ENCODE peak calls at places on chromosome X, in four cellular contexts. O is upper lobe of left lung; T is CD8-positive, alpha-beta memory T cell; E is Peyer's patch. Y is an unnamed sample.

GRCh38 chrX:2829066-2829430 is 318 bp downstream of the GYG2 start:
- DNase-seq in T (no peak), O (no peak), E (no peak), Y (no peak)

GRCh38 chrX:50677789-50678188 is 136.2 kb downstream of the SHROOM4 start:
- DNase-seq in T (no peak), E (no peak), O (no peak), Y (no peak)

GRCh38 chrX:151019837-151020236 is 36.7 kb downstream of the HMGB3 start:
- DNase-seq in O (no peak), E (no peak), T (no peak), Y (no peak)

GRCh38 chrX:78024349-78025108 is 55.1 kb upstream of the PGAM4 start:
- DNase-seq in O (peak; percentile 72), E (peak; percentile 56), T (peak; percentile 47), Y (no peak)

GRCh38 chrX:51024106-51024696 is 113.7 kb downstream of the BMP15 start:
- DNase-seq in E (no peak), T (no peak), O (no peak), Y (no peak)

GRCh38 chrX:136034622-136035021 is 49.4 kb downstream of the SLC9A6 start:
- DNase-seq in T (no peak), O (no peak), E (no peak), Y (no peak)

GRCh38 chrX:51440365-51440764 is 56.0 kb downstream of the NUDT11 start:
- DNase-seq in T (no peak), E (no peak), O (no peak), Y (no peak)

GRCh38 chrX:155888139-155888538 is 7.0 kb downstream of the VAMP7 start:
- DNase-seq in E (no peak), O (no peak), T (no peak), Y (no peak)

GRCh38 chrX:130097507-130098201 is 12.6 kb downstream of the ELF4 start:
- DNase-seq in T (peak; percentile 50), E (peak; percentile 82), O (peak; percentile 57), Y (no peak)

GRCh38 chrX:71623105-71623450 is 4.8 kb upstream of the CXCR3 start:
- DNase-seq in T (no peak), O (no peak), E (no peak), Y (no peak)

GRCh38 chrX:103584606-103585005 is 709 bp upstream of the TCEAL4 start:
- DNase-seq in E (no peak), O (no peak), T (no peak), Y (no peak)

GRCh38 chrX:70434352-70434866 is 10.2 kb upstream of the DLG3 start:
- DNase-seq in O (peak; percentile 88), T (no peak), E (peak; percentile 91), Y (peak; percentile 89)

GRCh38 chrX:47583240-47583861 is 1.1 kb downstream of the TIMP1 start:
- DNase-seq in E (no peak), O (no peak), T (no peak), Y (no peak)
- H3K4me3 ChIP-seq in E (peak overlapping the region; percentile 51), O (no peak overlapping the region), T (no peak overlapping the region), Y (peak overlapping the region; percentile 83)

DNA sequence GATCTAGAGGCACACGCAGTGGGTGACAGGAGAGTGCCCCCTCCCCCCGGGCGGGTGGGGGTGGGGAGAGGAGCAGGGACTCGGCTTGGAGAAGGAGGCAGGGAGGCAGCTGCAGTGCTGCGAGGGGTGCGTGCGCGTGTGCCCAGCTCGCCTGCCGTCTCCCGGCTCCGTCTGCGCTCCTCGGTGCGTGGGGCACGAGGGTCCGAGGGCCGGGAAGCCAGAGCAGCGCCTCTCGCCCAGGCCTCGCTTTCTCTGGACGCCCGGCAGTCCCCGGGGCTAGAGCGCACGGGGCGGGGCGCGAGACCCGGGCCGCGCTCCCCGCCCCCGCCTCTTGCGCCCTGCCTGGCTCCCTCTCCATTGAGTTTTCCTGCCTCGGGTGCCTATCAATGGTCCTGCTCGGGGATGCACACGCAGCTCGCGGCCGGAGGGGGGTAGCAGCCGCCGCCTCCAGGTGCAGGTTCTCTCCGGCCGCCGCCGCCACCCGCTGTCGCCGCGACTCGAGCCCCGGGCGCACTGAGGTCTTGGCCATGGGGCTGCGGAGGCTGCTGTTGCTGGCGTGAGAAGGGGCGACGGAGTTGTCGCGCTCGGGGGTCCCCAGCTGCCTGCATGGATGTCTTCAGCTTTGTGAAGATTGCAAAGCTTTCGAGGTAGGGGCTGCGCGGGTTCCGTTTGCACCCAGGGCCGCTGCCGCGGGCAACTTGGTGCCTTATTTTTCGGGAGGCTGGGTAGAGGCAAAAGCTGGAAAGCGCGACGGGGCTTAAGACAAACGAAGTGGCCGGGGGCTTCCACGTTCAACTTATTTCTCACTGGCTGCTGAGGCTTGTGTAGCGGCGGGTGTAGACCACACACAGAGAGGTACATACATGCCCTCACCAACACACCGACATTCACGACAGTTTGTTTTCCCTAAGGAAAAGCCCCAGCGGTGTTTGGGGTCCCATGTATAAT is at the start of gene FRMPD4:
- DNase-seq in T (no peak), E (no peak), O (no peak), Y (no peak)
- H3K4me3 ChIP-seq in T (no peak within 1 kb of the TSS), E (peak within 1 kb of the TSS; percentile 35), O (no peak within 1 kb of the TSS), Y (peak within 1 kb of the TSS; percentile 49)

GRCh38 chrX:153968255-153968654 is 3.4 kb downstream of the HCFC1 start:
- DNase-seq in O (no peak), E (no peak), T (no peak), Y (no peak)
- H3K4me3 ChIP-seq in O (no peak overlapping the region), E (peak overlapping the region; percentile 70), T (peak overlapping the region; percentile 93), Y (peak overlapping the region; percentile 87)

GRCh38 chrX:49110417-49110816 is 13.1 kb downstream of the GPKOW start:
- DNase-seq in E (no peak), O (no peak), T (no peak), Y (no peak)

GRCh38 chrX:49116076-49116475 is 7.5 kb downstream of the GPKOW start:
- DNase-seq in T (no peak), O (no peak), E (no peak), Y (no peak)

GRCh38 chrX:49106930-49107329 is 16.6 kb downstream of the GPKOW start:
- DNase-seq in O (peak; percentile 33), E (no peak), T (no peak), Y (no peak)

GRCh38 chrX:49108641-49109040 is 14.9 kb downstream of the GPKOW start:
- DNase-seq in E (no peak), T (no peak), O (no peak), Y (no peak)

DNA sequence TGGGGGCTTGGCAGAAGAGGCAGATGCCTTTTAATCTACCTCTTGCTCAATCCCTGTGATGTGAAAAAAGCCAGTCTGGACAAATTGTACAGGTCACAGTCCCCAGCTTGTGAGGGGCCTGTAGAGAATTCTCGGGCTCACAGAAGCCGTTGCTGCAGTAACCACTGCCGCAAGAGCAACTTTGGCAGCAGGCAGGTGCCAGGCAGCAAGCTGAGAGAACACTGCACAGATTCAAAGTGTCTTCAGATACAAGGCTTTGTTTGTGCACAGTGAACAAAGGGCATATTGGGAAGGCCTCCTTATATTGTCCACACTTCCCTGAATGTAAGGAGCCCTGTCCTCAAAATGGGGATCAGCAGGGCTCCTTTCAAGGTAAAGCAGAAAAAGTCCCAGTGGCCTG is 11.7 kb downstream of the GPKOW start:
- DNase-seq in T (no peak), O (no peak), E (no peak), Y (no peak)
- H3K4me3 ChIP-seq in T (no peak overlapping the region), O (no peak overlapping the region), E (no peak overlapping the region), Y (no peak overlapping the region)

DNA sequence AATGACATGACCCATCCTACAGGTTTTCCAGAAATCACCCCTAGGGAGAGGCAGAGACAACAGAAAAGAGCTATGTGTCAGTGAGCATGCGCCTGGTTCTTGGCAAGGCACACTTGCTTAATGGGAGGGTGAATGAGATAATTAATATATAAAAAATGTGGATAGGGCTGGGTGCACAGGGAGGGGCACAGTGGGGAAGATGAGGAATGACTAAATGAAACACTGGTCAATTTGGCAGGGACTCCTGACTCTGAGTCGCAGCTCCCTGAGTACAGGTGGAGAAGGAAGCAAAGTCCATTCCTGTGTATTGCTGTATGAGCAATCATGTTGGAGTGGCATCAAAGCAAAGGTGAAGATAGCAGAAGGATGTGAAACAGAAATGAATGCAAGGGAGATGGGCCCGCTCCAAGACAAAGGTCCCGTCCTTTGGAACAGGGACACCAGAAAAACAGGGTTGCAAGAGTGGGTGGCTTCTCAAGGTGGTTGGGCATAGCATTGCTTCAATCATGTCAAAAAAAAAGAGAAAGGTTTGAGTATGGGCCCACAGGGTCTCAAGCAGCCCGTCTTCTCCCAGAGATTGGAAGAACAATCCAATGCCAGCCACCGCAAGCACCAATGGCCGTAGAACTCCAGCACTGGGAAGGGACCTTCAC is 278.4 kb upstream of the AGTR2 start:
- DNase-seq in E (peak; percentile 63), O (no peak), T (no peak), Y (no peak)
- H3K4me3 ChIP-seq in E (no peak overlapping the region), O (no peak overlapping the region), T (no peak overlapping the region), Y (peak overlapping the region; percentile 64)